ENCODE peak calls at places on chromosomes 12 and 14, in five cellular contexts. One of them, this sample, is unnamed.

GRCh38 chr12:100794441-100795192 is at the start of gene ANO4:
- DNase-seq in GM19239: no peak
- DNase-seq in foreskin fibroblast: peak
- DNase-seq in lung: no peak
- DNase-seq in neural progenitor cell: peak
- DNase-seq in this sample: peak

GRCh38 chr12:110233212-110233903 is 47.7 kb upstream of the ATP2A2 start:
- DNase-seq in lung: no peak
- DNase-seq in neural progenitor cell: no peak
- DNase-seq in foreskin fibroblast: no peak
- DNase-seq in GM19239: no peak
- DNase-seq in this sample: no peak

GRCh38 chr14:61701946-61702345 is 6.6 kb downstream of the HIF1A start:
- DNase-seq in GM19239: no peak
- DNase-seq in lung: no peak
- DNase-seq in neural progenitor cell: no peak
- DNase-seq in foreskin fibroblast: no peak
- DNase-seq in this sample: no peak

GRCh38 chr12:99121476-99121965 is 476.4 kb downstream of the APAF1 start:
- DNase-seq in GM19239: no peak
- DNase-seq in foreskin fibroblast: no peak
- DNase-seq in neural progenitor cell: no peak
- DNase-seq in lung: no peak
- DNase-seq in this sample: no peak

GRCh38 chr14:63248211-63248610 is 44.0 kb downstream of the RHOJ start:
- DNase-seq in foreskin fibroblast: peak
- DNase-seq in neural progenitor cell: no peak
- DNase-seq in GM19239: no peak
- DNase-seq in lung: no peak
- DNase-seq in this sample: no peak

GRCh38 chr14:53517276-53517960 is 364.3 kb upstream of the DDHD1 start:
- DNase-seq in lung: no peak
- DNase-seq in GM19239: no peak
- DNase-seq in foreskin fibroblast: peak
- DNase-seq in neural progenitor cell: no peak
- DNase-seq in this sample: no peak

GRCh38 chr14:105294142-105294597 is 6.6 kb downstream of the BRF1 start:
- DNase-seq in neural progenitor cell: peak
- DNase-seq in GM19239: no peak
- DNase-seq in foreskin fibroblast: peak
- DNase-seq in lung: no peak
- DNase-seq in this sample: peak

GRCh38 chr14:31180299-31181051 is 27.1 kb downstream of the HECTD1 start:
- DNase-seq in neural progenitor cell: no peak
- DNase-seq in lung: no peak
- DNase-seq in GM19239: no peak
- DNase-seq in foreskin fibroblast: no peak
- DNase-seq in this sample: no peak

GRCh38 chr12:3365416-3366385 is 125.3 kb upstream of the PRMT8 start:
- DNase-seq in lung: no peak
- DNase-seq in GM19239: no peak
- DNase-seq in foreskin fibroblast: peak
- DNase-seq in neural progenitor cell: peak
- DNase-seq in this sample: peak

GRCh38 chr12:12439636-12440035 is 82.8 kb downstream of the BORCS5 start:
- DNase-seq in foreskin fibroblast: no peak
- DNase-seq in lung: no peak
- DNase-seq in GM19239: no peak
- DNase-seq in neural progenitor cell: no peak
- DNase-seq in this sample: no peak

GRCh38 chr14:90277581-90278198 is 21.3 kb downstream of the PSMC1 start:
- DNase-seq in neural progenitor cell: no peak
- DNase-seq in GM19239: no peak
- DNase-seq in lung: no peak
- DNase-seq in foreskin fibroblast: no peak
- DNase-seq in this sample: no peak

GRCh38 chr12:5439333-5439732 is 7.4 kb downstream of the NTF3 start:
- DNase-seq in foreskin fibroblast: peak
- DNase-seq in GM19239: no peak
- DNase-seq in lung: no peak
- DNase-seq in neural progenitor cell: peak
- DNase-seq in this sample: no peak

GRCh38 chr14:23307687-23308644 is 1.3 kb downstream of the BCL2L2 start:
- DNase-seq in GM19239: no peak
- DNase-seq in lung: no peak
- DNase-seq in foreskin fibroblast: peak
- DNase-seq in neural progenitor cell: no peak
- DNase-seq in this sample: no peak

GRCh38 chr14:54976316-54976715 is 50.6 kb downstream of the WDHD1 start:
- DNase-seq in neural progenitor cell: no peak
- DNase-seq in foreskin fibroblast: peak
- DNase-seq in GM19239: no peak
- DNase-seq in lung: no peak
- DNase-seq in this sample: no peak

GRCh38 chr14:57266060-57266459 is 2.6 kb downstream of the EXOC5 start:
- DNase-seq in lung: no peak
- DNase-seq in neural progenitor cell: no peak
- DNase-seq in GM19239: no peak
- DNase-seq in foreskin fibroblast: peak
- DNase-seq in this sample: no peak

GRCh38 chr14:90759370-90760054 is 56.7 kb downstream of the TTC7B start:
- DNase-seq in foreskin fibroblast: no peak
- DNase-seq in GM19239: peak
- DNase-seq in lung: no peak
- DNase-seq in neural progenitor cell: no peak
- DNase-seq in this sample: no peak

GRCh38 chr12:123401753-123402683 is 18.1 kb downstream of the KMT5A start:
- DNase-seq in foreskin fibroblast: no peak
- DNase-seq in neural progenitor cell: peak
- DNase-seq in GM19239: no peak
- DNase-seq in lung: no peak
- DNase-seq in this sample: no peak

GRCh38 chr14:64841121-64841611 is 38.5 kb downstream of the SPTB start:
- DNase-seq in lung: no peak
- DNase-seq in foreskin fibroblast: peak
- DNase-seq in neural progenitor cell: peak
- DNase-seq in GM19239: no peak
- DNase-seq in this sample: no peak

GRCh38 chr14:103734081-103734888 is 18.7 kb downstream of the ZFYVE21 start:
- DNase-seq in neural progenitor cell: no peak
- DNase-seq in lung: no peak
- DNase-seq in GM19239: no peak
- DNase-seq in foreskin fibroblast: no peak
- DNase-seq in this sample: no peak

GRCh38 chr12:33752854-33753253 is 269.4 kb upstream of the ALG10 start:
- DNase-seq in foreskin fibroblast: no peak
- DNase-seq in lung: no peak
- DNase-seq in GM19239: no peak
- DNase-seq in neural progenitor cell: no peak
- DNase-seq in this sample: no peak

GRCh38 chr12:50751921-50752721 is 11.8 kb upstream of the ATF1 start:
- DNase-seq in neural progenitor cell: no peak
- DNase-seq in lung: no peak
- DNase-seq in foreskin fibroblast: no peak
- DNase-seq in GM19239: peak
- DNase-seq in this sample: no peak

GRCh38 chr12:55925371-55925770 is 2.3 kb downstream of the PYM1 start:
- DNase-seq in lung: no peak
- DNase-seq in neural progenitor cell: no peak
- DNase-seq in GM19239: no peak
- DNase-seq in foreskin fibroblast: no peak
- DNase-seq in this sample: no peak

GRCh38 chr14:36264595-36264994 is 55.8 kb downstream of the MBIP start:
- DNase-seq in GM19239: no peak
- DNase-seq in lung: no peak
- DNase-seq in neural progenitor cell: no peak
- DNase-seq in foreskin fibroblast: no peak
- DNase-seq in this sample: no peak

GRCh38 chr12:75738486-75738885 is 227.1 kb upstream of the KRR1 start:
- DNase-seq in foreskin fibroblast: peak
- DNase-seq in lung: no peak
- DNase-seq in GM19239: peak
- DNase-seq in neural progenitor cell: no peak
- DNase-seq in this sample: no peak

GRCh38 chr14:39229222-39229543 is 4.5 kb upstream of the MIA2 start:
- DNase-seq in neural progenitor cell: no peak
- DNase-seq in GM19239: no peak
- DNase-seq in lung: no peak
- DNase-seq in foreskin fibroblast: peak
- DNase-seq in this sample: no peak